ENCODE peak calls at places on chromosomes 3 and 15, in six cellular contexts. One of them, this sample, is unnamed.

GRCh38 chr3:100407977-100408532 is 6.7 kb downstream of the LNP1 start:
- DNase-seq in IMR-90: no peak
- DNase-seq in mesenchymal stem cell: no peak
- DNase-seq in neuronal stem cell: no peak
- DNase-seq in H1: no peak
- DNase-seq in mesendoderm: no peak
- DNase-seq in this sample: no peak

GRCh38 chr15:65377105-65377975 is 462 bp downstream of the IGDCC3 start:
- DNase-seq in neuronal stem cell: no peak
- DNase-seq in IMR-90: no peak
- DNase-seq in mesendoderm: peak
- DNase-seq in H1: no peak
- DNase-seq in mesenchymal stem cell: peak
- DNase-seq in this sample: peak

GRCh38 chr3:194570898-194571297 is 62.3 kb downstream of the TMEM44 start:
- DNase-seq in IMR-90: no peak
- DNase-seq in mesendoderm: no peak
- DNase-seq in neuronal stem cell: no peak
- DNase-seq in mesenchymal stem cell: no peak
- DNase-seq in H1: no peak
- DNase-seq in this sample: no peak

GRCh38 chr15:96234109-96234892 is 96.2 kb upstream of the NR2F2 start:
- DNase-seq in mesenchymal stem cell: peak
- DNase-seq in H1: no peak
- DNase-seq in IMR-90: peak
- DNase-seq in neuronal stem cell: no peak
- DNase-seq in mesendoderm: no peak
- DNase-seq in this sample: no peak

GRCh38 chr15:78604420-78604819 is 16.4 kb downstream of the CHRNA3 start:
- DNase-seq in mesendoderm: no peak
- DNase-seq in IMR-90: no peak
- DNase-seq in neuronal stem cell: no peak
- DNase-seq in H1: no peak
- DNase-seq in mesenchymal stem cell: no peak
- DNase-seq in this sample: no peak

GRCh38 chr15:64667736-64668161 is 107.6 kb downstream of the RBPMS2 start:
- DNase-seq in mesenchymal stem cell: peak
- DNase-seq in mesendoderm: peak
- DNase-seq in neuronal stem cell: no peak
- DNase-seq in IMR-90: peak
- DNase-seq in H1: no peak
- DNase-seq in this sample: no peak

GRCh38 chr3:161349529-161350278 is 21.6 kb downstream of the SPTSSB start:
- DNase-seq in IMR-90: peak
- DNase-seq in H1: no peak
- DNase-seq in mesenchymal stem cell: peak
- DNase-seq in neuronal stem cell: no peak
- DNase-seq in mesendoderm: peak
- DNase-seq in this sample: no peak

GRCh38 chr3:116930786-116931185 is 221.2 kb downstream of the TUSC7 start:
- DNase-seq in mesendoderm: peak
- DNase-seq in neuronal stem cell: no peak
- DNase-seq in H1: no peak
- DNase-seq in IMR-90: peak
- DNase-seq in mesenchymal stem cell: peak
- DNase-seq in this sample: no peak

GRCh38 chr3:120678331-120678845 is 3.7 kb downstream of the HGD start:
- DNase-seq in mesendoderm: peak
- DNase-seq in H1: no peak
- DNase-seq in mesenchymal stem cell: peak
- DNase-seq in IMR-90: peak
- DNase-seq in neuronal stem cell: no peak
- DNase-seq in this sample: no peak

GRCh38 chr3:160665784-160666526 is 11.0 kb upstream of the ARL14 start:
- DNase-seq in IMR-90: peak
- DNase-seq in neuronal stem cell: no peak
- DNase-seq in H1: no peak
- DNase-seq in mesenchymal stem cell: peak
- DNase-seq in mesendoderm: peak
- DNase-seq in this sample: no peak

GRCh38 chr3:161600185-161600584 is 103.6 kb downstream of the OTOL1 start:
- DNase-seq in IMR-90: no peak
- DNase-seq in mesenchymal stem cell: no peak
- DNase-seq in mesendoderm: no peak
- DNase-seq in H1: no peak
- DNase-seq in neuronal stem cell: no peak
- DNase-seq in this sample: no peak

GRCh38 chr3:105343991-105344390 is 22.7 kb upstream of the ALCAM start:
- DNase-seq in mesendoderm: no peak
- DNase-seq in IMR-90: no peak
- DNase-seq in mesenchymal stem cell: no peak
- DNase-seq in neuronal stem cell: no peak
- DNase-seq in H1: no peak
- DNase-seq in this sample: no peak

GRCh38 chr15:95375281-95375680 is 955.2 kb upstream of the NR2F2 start:
- DNase-seq in neuronal stem cell: no peak
- DNase-seq in mesenchymal stem cell: no peak
- DNase-seq in IMR-90: no peak
- DNase-seq in mesendoderm: no peak
- DNase-seq in H1: no peak
- DNase-seq in this sample: no peak

GRCh38 chr3:158769519-158770253 is 32.2 kb upstream of the MFSD1 start:
- DNase-seq in mesendoderm: no peak
- DNase-seq in IMR-90: no peak
- DNase-seq in H1: no peak
- DNase-seq in mesenchymal stem cell: peak
- DNase-seq in neuronal stem cell: no peak
- DNase-seq in this sample: no peak

GRCh38 chr3:157857461-157857860 is 248.8 kb downstream of the SHOX2 start:
- DNase-seq in mesendoderm: peak
- DNase-seq in H1: no peak
- DNase-seq in IMR-90: no peak
- DNase-seq in neuronal stem cell: no peak
- DNase-seq in mesenchymal stem cell: no peak
- DNase-seq in this sample: no peak

GRCh38 chr3:184145120-184145524 is 10.0 kb downstream of the EIF2B5 start:
- DNase-seq in H1: no peak
- DNase-seq in mesendoderm: peak
- DNase-seq in IMR-90: peak
- DNase-seq in neuronal stem cell: no peak
- DNase-seq in mesenchymal stem cell: peak
- DNase-seq in this sample: peak

GRCh38 chr15:90082140-90082713 is 20.0 kb downstream of the IDH2 start:
- DNase-seq in IMR-90: no peak
- DNase-seq in mesendoderm: peak
- DNase-seq in neuronal stem cell: no peak
- DNase-seq in H1: no peak
- DNase-seq in mesenchymal stem cell: no peak
- DNase-seq in this sample: no peak

GRCh38 chr15:62502451-62502850 is 337.4 kb upstream of the C2CD4B start:
- DNase-seq in mesenchymal stem cell: no peak
- DNase-seq in H1: no peak
- DNase-seq in neuronal stem cell: no peak
- DNase-seq in IMR-90: no peak
- DNase-seq in mesendoderm: no peak
- DNase-seq in this sample: no peak

GRCh38 chr15:62498711-62499110 is 333.6 kb upstream of the C2CD4B start:
- DNase-seq in neuronal stem cell: no peak
- DNase-seq in IMR-90: no peak
- DNase-seq in mesendoderm: no peak
- DNase-seq in mesenchymal stem cell: no peak
- DNase-seq in H1: no peak
- DNase-seq in this sample: no peak

GRCh38 chr15:62497356-62497755 is 332.3 kb upstream of the C2CD4B start:
- DNase-seq in mesenchymal stem cell: peak
- DNase-seq in IMR-90: peak
- DNase-seq in mesendoderm: no peak
- DNase-seq in neuronal stem cell: no peak
- DNase-seq in H1: no peak
- DNase-seq in this sample: no peak

GRCh38 chr15:62503451-62503850 is 338.4 kb upstream of the C2CD4B start:
- DNase-seq in neuronal stem cell: no peak
- DNase-seq in mesenchymal stem cell: peak
- DNase-seq in mesendoderm: no peak
- DNase-seq in IMR-90: no peak
- DNase-seq in H1: no peak
- DNase-seq in this sample: no peak

DNA sequence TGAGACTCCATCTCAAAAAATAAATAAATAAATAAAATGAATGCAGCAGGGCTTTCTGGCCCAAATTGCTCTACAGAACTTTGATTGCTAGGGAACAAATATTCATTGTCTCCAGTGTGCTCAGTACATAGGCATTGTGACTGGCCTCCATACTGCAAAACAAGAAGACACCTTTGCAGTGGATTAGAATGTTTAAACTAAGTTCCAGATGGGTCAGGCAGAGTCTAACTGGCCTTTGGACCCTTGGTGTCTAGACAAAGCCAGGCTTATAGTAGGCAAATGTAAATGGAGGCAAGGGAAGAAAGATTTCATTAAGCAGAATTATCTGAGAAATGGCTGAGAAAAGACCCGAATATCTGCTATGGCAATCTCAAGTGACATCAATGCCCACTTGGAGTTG is 335.2 kb upstream of the C2CD4B start:
- DNase-seq in neuronal stem cell: no peak
- DNase-seq in H1: no peak
- DNase-seq in mesendoderm: no peak
- DNase-seq in IMR-90: no peak
- DNase-seq in mesenchymal stem cell: no peak
- DNase-seq in this sample: no peak
- H3K4ac ChIP-seq in neuronal stem cell: no peak
- H3K4ac ChIP-seq in H1: no peak
- H3K4ac ChIP-seq in mesendoderm: no peak
- H3K4ac ChIP-seq in IMR-90: no peak
- H3K4ac ChIP-seq in mesenchymal stem cell: no peak
- H3K4ac ChIP-seq in this sample: no peak

GRCh38 chr3:4438296-4438695 is 28.8 kb downstream of the SUMF1 start:
- DNase-seq in mesenchymal stem cell: no peak
- DNase-seq in mesendoderm: peak
- DNase-seq in H1: no peak
- DNase-seq in neuronal stem cell: no peak
- DNase-seq in IMR-90: no peak
- DNase-seq in this sample: no peak

DNA sequence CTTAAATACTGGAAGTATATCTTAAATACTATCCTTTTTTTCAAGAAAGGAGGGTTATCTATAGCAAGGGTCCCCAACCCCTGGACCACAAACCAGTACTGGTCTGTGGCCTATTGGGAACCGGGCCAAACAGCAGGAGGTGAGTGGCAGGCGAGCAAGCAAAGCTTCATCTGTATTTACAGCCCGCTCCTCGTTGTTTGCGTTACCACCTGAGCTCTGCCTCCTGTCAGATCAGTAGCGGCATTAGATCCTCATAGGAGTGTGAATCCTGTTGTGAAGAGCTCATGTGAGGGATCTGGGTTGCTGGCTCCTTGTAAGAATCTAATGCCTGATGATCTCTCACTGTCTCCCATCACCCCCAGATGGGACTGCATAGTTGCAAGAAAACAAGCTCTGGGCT is 26.1 kb downstream of the SUMF1 start:
- DNase-seq in H1: no peak
- DNase-seq in mesendoderm: no peak
- DNase-seq in neuronal stem cell: no peak
- DNase-seq in mesenchymal stem cell: no peak
- DNase-seq in IMR-90: no peak
- DNase-seq in this sample: no peak
- H2BK15ac ChIP-seq in H1: no peak
- H2BK15ac ChIP-seq in mesendoderm: no peak
- H2BK15ac ChIP-seq in neuronal stem cell: no peak
- H2BK15ac ChIP-seq in mesenchymal stem cell: no peak
- H2BK15ac ChIP-seq in IMR-90: no peak
- H2BK15ac ChIP-seq in this sample: no peak

GRCh38 chr15:61299060-61299763 is 70.1 kb upstream of the RORA start:
- DNase-seq in mesenchymal stem cell: no peak
- DNase-seq in IMR-90: no peak
- DNase-seq in mesendoderm: no peak
- DNase-seq in neuronal stem cell: no peak
- DNase-seq in H1: no peak
- DNase-seq in this sample: no peak

DNA sequence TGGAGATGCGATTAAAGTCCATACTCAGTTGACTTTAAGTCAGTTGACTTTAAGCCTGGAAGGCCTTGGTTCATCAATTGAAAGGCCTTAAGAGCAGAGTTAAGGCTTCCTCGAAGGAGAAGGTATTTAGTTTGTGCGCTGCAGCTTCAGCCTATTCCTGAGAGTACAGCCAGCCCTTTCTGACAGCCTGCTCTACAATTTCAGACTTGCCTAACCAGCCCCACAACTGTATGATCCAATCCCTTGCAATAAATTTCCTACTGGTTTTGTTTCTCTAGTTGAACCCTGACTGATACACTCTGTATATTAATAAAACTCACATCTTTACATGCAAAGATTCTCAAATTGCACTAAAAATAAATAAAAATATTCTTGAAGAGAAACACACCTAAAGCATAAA is 66.1 kb upstream of the RORA start:
- DNase-seq in H1: no peak
- DNase-seq in IMR-90: no peak
- DNase-seq in neuronal stem cell: no peak
- DNase-seq in mesenchymal stem cell: no peak
- DNase-seq in mesendoderm: no peak
- DNase-seq in this sample: no peak
- H3K4ac ChIP-seq in H1: no peak
- H3K4ac ChIP-seq in IMR-90: no peak
- H3K4ac ChIP-seq in neuronal stem cell: no peak
- H3K4ac ChIP-seq in mesenchymal stem cell: no peak
- H3K4ac ChIP-seq in mesendoderm: no peak
- H3K4ac ChIP-seq in this sample: no peak

GRCh38 chr3:189513281-189514151 is 117.7 kb upstream of the TP63 start:
- DNase-seq in neuronal stem cell: no peak
- DNase-seq in IMR-90: no peak
- DNase-seq in mesenchymal stem cell: no peak
- DNase-seq in mesendoderm: no peak
- DNase-seq in H1: no peak
- DNase-seq in this sample: no peak
- H2BK15ac ChIP-seq in neuronal stem cell: no peak
- H2BK15ac ChIP-seq in IMR-90: no peak
- H2BK15ac ChIP-seq in mesenchymal stem cell: no peak
- H2BK15ac ChIP-seq in mesendoderm: no peak
- H2BK15ac ChIP-seq in H1: no peak
- H2BK15ac ChIP-seq in this sample: no peak

DNA sequence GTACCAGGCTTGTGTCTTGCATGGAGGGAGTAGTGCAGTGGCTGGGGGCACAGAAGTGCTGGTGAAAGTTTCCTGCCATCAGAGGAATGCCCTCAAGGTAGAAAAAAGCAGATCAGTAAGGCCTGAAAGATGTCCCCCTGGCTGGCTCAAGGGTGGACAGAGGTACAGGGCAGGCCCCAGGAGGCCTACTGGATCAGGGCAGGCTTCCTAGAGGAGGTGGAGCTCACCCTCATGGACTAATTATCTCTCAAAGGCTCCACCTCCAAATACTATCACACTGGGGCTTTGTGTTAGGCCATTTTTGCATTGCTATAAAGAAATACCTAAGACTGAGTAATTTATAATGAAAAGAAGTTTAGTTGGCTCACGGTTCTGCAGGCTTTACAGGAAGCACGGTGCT is 7.8 kb downstream of the SPSB4 start:
- DNase-seq in IMR-90: no peak
- DNase-seq in H1: no peak
- DNase-seq in neuronal stem cell: no peak
- DNase-seq in mesendoderm: no peak
- DNase-seq in mesenchymal stem cell: no peak
- DNase-seq in this sample: no peak
- H3K4ac ChIP-seq in IMR-90: no peak
- H3K4ac ChIP-seq in H1: no peak
- H3K4ac ChIP-seq in neuronal stem cell: no peak
- H3K4ac ChIP-seq in mesendoderm: no peak
- H3K4ac ChIP-seq in mesenchymal stem cell: no peak
- H3K4ac ChIP-seq in this sample: no peak

GRCh38 chr3:163218336-163218735 is 1721.7 kb downstream of the OTOL1 start:
- DNase-seq in H1: no peak
- DNase-seq in mesendoderm: no peak
- DNase-seq in neuronal stem cell: no peak
- DNase-seq in IMR-90: no peak
- DNase-seq in mesenchymal stem cell: no peak
- DNase-seq in this sample: no peak
- H2BK15ac ChIP-seq in H1: no peak
- H2BK15ac ChIP-seq in mesendoderm: no peak
- H2BK15ac ChIP-seq in neuronal stem cell: no peak
- H2BK15ac ChIP-seq in IMR-90: no peak
- H2BK15ac ChIP-seq in mesenchymal stem cell: no peak
- H2BK15ac ChIP-seq in this sample: no peak